ENCODE peak calls at places on chromosomes 6 and 20, in ten cellular contexts. One of them, this sample, is unnamed.

GRCh38 chr20:63681609-63682142 is 14.8 kb upstream of the TNFRSF6B start:
- DNase-seq in mesenchymal stem cell: no peak
- DNase-seq in CD4-positive, alpha-beta memory T cell: no peak
- DNase-seq in Jurkat, Clone E6-1: no peak
- DNase-seq in M059J: no peak
- DNase-seq in stimulated activated CD4-positive, alpha-beta T cell treated with anti-CD3 and anti-CD28 coated beads, Interleukin-4, amount 100 ng/mL, for 48 hours: no peak
- DNase-seq in dorsolateral prefrontal cortex: no peak
- DNase-seq in pons: no peak
- DNase-seq in lower leg skin: no peak
- DNase-seq in body of pancreas: no peak
- DNase-seq in this sample: no peak

GRCh38 chr6:32885698-32886286 is 31.8 kb downstream of the PSMB9 start:
- DNase-seq in mesenchymal stem cell: peak
- DNase-seq in CD4-positive, alpha-beta memory T cell: peak
- DNase-seq in Jurkat, Clone E6-1: peak
- DNase-seq in M059J: peak
- DNase-seq in stimulated activated CD4-positive, alpha-beta T cell treated with anti-CD3 and anti-CD28 coated beads, Interleukin-4, amount 100 ng/mL, for 48 hours: no peak
- DNase-seq in dorsolateral prefrontal cortex: no peak
- DNase-seq in pons: peak
- DNase-seq in lower leg skin: no peak
- DNase-seq in body of pancreas: no peak
- DNase-seq in this sample: peak

GRCh38 chr20:38153011-38153329 is 12.1 kb downstream of the TGM2 start:
- DNase-seq in mesenchymal stem cell: no peak
- DNase-seq in CD4-positive, alpha-beta memory T cell: no peak
- DNase-seq in Jurkat, Clone E6-1: no peak
- DNase-seq in M059J: no peak
- DNase-seq in stimulated activated CD4-positive, alpha-beta T cell treated with anti-CD3 and anti-CD28 coated beads, Interleukin-4, amount 100 ng/mL, for 48 hours: no peak
- DNase-seq in dorsolateral prefrontal cortex: no peak
- DNase-seq in pons: no peak
- DNase-seq in lower leg skin: no peak
- DNase-seq in body of pancreas: no peak
- DNase-seq in this sample: no peak

GRCh38 chr6:160733045-160733646 is 31.1 kb downstream of the PLG start:
- DNase-seq in mesenchymal stem cell: peak
- DNase-seq in CD4-positive, alpha-beta memory T cell: peak
- DNase-seq in Jurkat, Clone E6-1: peak
- DNase-seq in M059J: peak
- DNase-seq in stimulated activated CD4-positive, alpha-beta T cell treated with anti-CD3 and anti-CD28 coated beads, Interleukin-4, amount 100 ng/mL, for 48 hours: peak
- DNase-seq in dorsolateral prefrontal cortex: no peak
- DNase-seq in pons: peak
- DNase-seq in lower leg skin: no peak
- DNase-seq in body of pancreas: peak
- DNase-seq in this sample: peak

GRCh38 chr6:16723833-16724232 is 37.4 kb downstream of the ATXN1 start:
- DNase-seq in mesenchymal stem cell: peak
- DNase-seq in CD4-positive, alpha-beta memory T cell: no peak
- DNase-seq in Jurkat, Clone E6-1: no peak
- DNase-seq in M059J: peak
- DNase-seq in stimulated activated CD4-positive, alpha-beta T cell treated with anti-CD3 and anti-CD28 coated beads, Interleukin-4, amount 100 ng/mL, for 48 hours: no peak
- DNase-seq in dorsolateral prefrontal cortex: no peak
- DNase-seq in pons: no peak
- DNase-seq in lower leg skin: no peak
- DNase-seq in body of pancreas: no peak
- DNase-seq in this sample: no peak

GRCh38 chr6:87847135-87847829 is 145.2 kb upstream of the AKIRIN2 start:
- DNase-seq in mesenchymal stem cell: no peak
- DNase-seq in CD4-positive, alpha-beta memory T cell: no peak
- DNase-seq in Jurkat, Clone E6-1: no peak
- DNase-seq in M059J: no peak
- DNase-seq in stimulated activated CD4-positive, alpha-beta T cell treated with anti-CD3 and anti-CD28 coated beads, Interleukin-4, amount 100 ng/mL, for 48 hours: no peak
- DNase-seq in dorsolateral prefrontal cortex: no peak
- DNase-seq in pons: no peak
- DNase-seq in lower leg skin: no peak
- DNase-seq in body of pancreas: no peak
- DNase-seq in this sample: no peak

GRCh38 chr20:37315293-37316110 is 26.0 kb downstream of the MANBAL start:
- DNase-seq in mesenchymal stem cell: peak
- DNase-seq in CD4-positive, alpha-beta memory T cell: no peak
- DNase-seq in Jurkat, Clone E6-1: no peak
- DNase-seq in M059J: no peak
- DNase-seq in stimulated activated CD4-positive, alpha-beta T cell treated with anti-CD3 and anti-CD28 coated beads, Interleukin-4, amount 100 ng/mL, for 48 hours: no peak
- DNase-seq in dorsolateral prefrontal cortex: no peak
- DNase-seq in pons: no peak
- DNase-seq in lower leg skin: peak
- DNase-seq in body of pancreas: no peak
- DNase-seq in this sample: no peak

GRCh38 chr6:35057449-35058030 is 83.6 kb downstream of the TCP11 start:
- DNase-seq in mesenchymal stem cell: no peak
- DNase-seq in CD4-positive, alpha-beta memory T cell: no peak
- DNase-seq in Jurkat, Clone E6-1: no peak
- DNase-seq in M059J: no peak
- DNase-seq in stimulated activated CD4-positive, alpha-beta T cell treated with anti-CD3 and anti-CD28 coated beads, Interleukin-4, amount 100 ng/mL, for 48 hours: no peak
- DNase-seq in dorsolateral prefrontal cortex: no peak
- DNase-seq in pons: no peak
- DNase-seq in lower leg skin: no peak
- DNase-seq in body of pancreas: no peak
- DNase-seq in this sample: no peak

GRCh38 chr6:12011276-12012112 is 618 bp upstream of the HIVEP1 start:
- DNase-seq in mesenchymal stem cell: peak
- DNase-seq in CD4-positive, alpha-beta memory T cell: peak
- DNase-seq in Jurkat, Clone E6-1: peak
- DNase-seq in M059J: peak
- DNase-seq in stimulated activated CD4-positive, alpha-beta T cell treated with anti-CD3 and anti-CD28 coated beads, Interleukin-4, amount 100 ng/mL, for 48 hours: peak
- DNase-seq in dorsolateral prefrontal cortex: peak
- DNase-seq in pons: peak
- DNase-seq in lower leg skin: peak
- DNase-seq in body of pancreas: peak
- DNase-seq in this sample: peak

GRCh38 chr6:5135783-5136376 is 50.7 kb downstream of the PPP1R3G start:
- DNase-seq in mesenchymal stem cell: peak
- DNase-seq in CD4-positive, alpha-beta memory T cell: peak
- DNase-seq in Jurkat, Clone E6-1: peak
- DNase-seq in M059J: peak
- DNase-seq in stimulated activated CD4-positive, alpha-beta T cell treated with anti-CD3 and anti-CD28 coated beads, Interleukin-4, amount 100 ng/mL, for 48 hours: peak
- DNase-seq in dorsolateral prefrontal cortex: no peak
- DNase-seq in pons: no peak
- DNase-seq in lower leg skin: no peak
- DNase-seq in body of pancreas: no peak
- DNase-seq in this sample: peak

GRCh38 chr20:44586986-44587980 is 4.9 kb downstream of the PKIG start:
- DNase-seq in mesenchymal stem cell: peak
- DNase-seq in CD4-positive, alpha-beta memory T cell: no peak
- DNase-seq in Jurkat, Clone E6-1: no peak
- DNase-seq in M059J: no peak
- DNase-seq in stimulated activated CD4-positive, alpha-beta T cell treated with anti-CD3 and anti-CD28 coated beads, Interleukin-4, amount 100 ng/mL, for 48 hours: no peak
- DNase-seq in dorsolateral prefrontal cortex: no peak
- DNase-seq in pons: no peak
- DNase-seq in lower leg skin: no peak
- DNase-seq in body of pancreas: no peak
- DNase-seq in this sample: no peak

GRCh38 chr6:168305863-168306262 is 13.7 kb downstream of the DACT2 start:
- DNase-seq in mesenchymal stem cell: no peak
- DNase-seq in CD4-positive, alpha-beta memory T cell: no peak
- DNase-seq in Jurkat, Clone E6-1: no peak
- DNase-seq in M059J: no peak
- DNase-seq in stimulated activated CD4-positive, alpha-beta T cell treated with anti-CD3 and anti-CD28 coated beads, Interleukin-4, amount 100 ng/mL, for 48 hours: no peak
- DNase-seq in dorsolateral prefrontal cortex: no peak
- DNase-seq in pons: no peak
- DNase-seq in lower leg skin: no peak
- DNase-seq in body of pancreas: no peak
- DNase-seq in this sample: no peak

GRCh38 chr6:132362318-132363185 is 38.7 kb downstream of the MOXD1 start:
- DNase-seq in mesenchymal stem cell: no peak
- DNase-seq in CD4-positive, alpha-beta memory T cell: no peak
- DNase-seq in Jurkat, Clone E6-1: no peak
- DNase-seq in M059J: no peak
- DNase-seq in stimulated activated CD4-positive, alpha-beta T cell treated with anti-CD3 and anti-CD28 coated beads, Interleukin-4, amount 100 ng/mL, for 48 hours: no peak
- DNase-seq in dorsolateral prefrontal cortex: no peak
- DNase-seq in pons: no peak
- DNase-seq in lower leg skin: no peak
- DNase-seq in body of pancreas: no peak
- DNase-seq in this sample: no peak

GRCh38 chr6:156533860-156534580 is 243.2 kb upstream of the ARID1B start:
- DNase-seq in mesenchymal stem cell: no peak
- DNase-seq in CD4-positive, alpha-beta memory T cell: no peak
- DNase-seq in Jurkat, Clone E6-1: no peak
- DNase-seq in M059J: no peak
- DNase-seq in stimulated activated CD4-positive, alpha-beta T cell treated with anti-CD3 and anti-CD28 coated beads, Interleukin-4, amount 100 ng/mL, for 48 hours: no peak
- DNase-seq in dorsolateral prefrontal cortex: no peak
- DNase-seq in pons: peak
- DNase-seq in lower leg skin: no peak
- DNase-seq in body of pancreas: no peak
- DNase-seq in this sample: no peak

GRCh38 chr20:433300-433975 is 25.3 kb downstream of the RBCK1 start:
- DNase-seq in mesenchymal stem cell: no peak
- DNase-seq in CD4-positive, alpha-beta memory T cell: peak
- DNase-seq in Jurkat, Clone E6-1: peak
- DNase-seq in M059J: peak
- DNase-seq in stimulated activated CD4-positive, alpha-beta T cell treated with anti-CD3 and anti-CD28 coated beads, Interleukin-4, amount 100 ng/mL, for 48 hours: peak
- DNase-seq in dorsolateral prefrontal cortex: no peak
- DNase-seq in pons: no peak
- DNase-seq in lower leg skin: no peak
- DNase-seq in body of pancreas: no peak
- DNase-seq in this sample: no peak

GRCh38 chr6:44697333-44697732 is 309.8 kb downstream of the CDC5L start:
- DNase-seq in mesenchymal stem cell: no peak
- DNase-seq in CD4-positive, alpha-beta memory T cell: no peak
- DNase-seq in Jurkat, Clone E6-1: peak
- DNase-seq in M059J: no peak
- DNase-seq in stimulated activated CD4-positive, alpha-beta T cell treated with anti-CD3 and anti-CD28 coated beads, Interleukin-4, amount 100 ng/mL, for 48 hours: no peak
- DNase-seq in dorsolateral prefrontal cortex: no peak
- DNase-seq in pons: no peak
- DNase-seq in lower leg skin: no peak
- DNase-seq in body of pancreas: no peak
- DNase-seq in this sample: no peak